ENCODE peak calls at places on chromosomes 6 and 20, in seven cellular contexts. One of them, this sample, is unnamed.

GRCh38 chr20:60352580-60352979 is 394.4 kb downstream of the CDH26 start:
- DNase-seq in H1: no peak
- DNase-seq in K562: no peak
- DNase-seq in SK-N-SH: no peak
- DNase-seq in HepG2: no peak
- DNase-seq in HCT116: no peak
- DNase-seq in GM12878: no peak
- DNase-seq in this sample: no peak

GRCh38 chr20:32445539-32446273 is 87.6 kb downstream of the ASXL1 start:
- DNase-seq in HepG2: no peak
- DNase-seq in K562: no peak
- DNase-seq in SK-N-SH: peak
- DNase-seq in HCT116: no peak
- DNase-seq in H1: no peak
- DNase-seq in GM12878: no peak
- DNase-seq in this sample: no peak

GRCh38 chr20:2109425-2110210 is 8.0 kb downstream of the STK35 start:
- DNase-seq in SK-N-SH: no peak
- DNase-seq in HCT116: no peak
- DNase-seq in K562: no peak
- DNase-seq in GM12878: no peak
- DNase-seq in HepG2: no peak
- DNase-seq in H1: no peak
- DNase-seq in this sample: no peak

GRCh38 chr6:53294095-53294494 is 54.7 kb downstream of the ELOVL5 start:
- DNase-seq in H1: peak
- DNase-seq in SK-N-SH: peak
- DNase-seq in HepG2: peak
- DNase-seq in K562: no peak
- DNase-seq in GM12878: no peak
- DNase-seq in HCT116: peak
- DNase-seq in this sample: no peak

GRCh38 chr20:57322476-57322875 is 7.1 kb upstream of the SPO11 start:
- DNase-seq in HCT116: no peak
- DNase-seq in H1: no peak
- DNase-seq in K562: no peak
- DNase-seq in SK-N-SH: no peak
- DNase-seq in GM12878: no peak
- DNase-seq in HepG2: no peak
- DNase-seq in this sample: no peak

GRCh38 chr6:108166664-108167448 is 1.0 kb downstream of the NR2E1 start:
- DNase-seq in GM12878: no peak
- DNase-seq in HepG2: no peak
- DNase-seq in H1: no peak
- DNase-seq in SK-N-SH: peak
- DNase-seq in HCT116: no peak
- DNase-seq in K562: no peak
- DNase-seq in this sample: no peak

GRCh38 chr6:132817554-132818403 is 3.4 kb downstream of the RPS12 start:
- DNase-seq in K562: no peak
- DNase-seq in HCT116: no peak
- DNase-seq in SK-N-SH: no peak
- DNase-seq in HepG2: peak
- DNase-seq in H1: no peak
- DNase-seq in GM12878: no peak
- DNase-seq in this sample: no peak

GRCh38 chr20:61814726-61815125 is 251.0 kb downstream of the TAF4 start:
- DNase-seq in HepG2: no peak
- DNase-seq in HCT116: no peak
- DNase-seq in SK-N-SH: no peak
- DNase-seq in GM12878: no peak
- DNase-seq in K562: no peak
- DNase-seq in H1: no peak
- DNase-seq in this sample: no peak

GRCh38 chr20:31699801-31700728 is 22.6 kb downstream of the BCL2L1 start:
- DNase-seq in SK-N-SH: no peak
- DNase-seq in GM12878: no peak
- DNase-seq in H1: no peak
- DNase-seq in HepG2: no peak
- DNase-seq in HCT116: no peak
- DNase-seq in K562: no peak
- DNase-seq in this sample: no peak

GRCh38 chr20:14820771-14821170 is 483.4 kb upstream of the FLRT3 start:
- DNase-seq in HepG2: no peak
- DNase-seq in K562: no peak
- DNase-seq in H1: no peak
- DNase-seq in SK-N-SH: no peak
- DNase-seq in HCT116: no peak
- DNase-seq in GM12878: no peak
- DNase-seq in this sample: no peak

GRCh38 chr6:85047818-85048217 is 283.4 kb upstream of the TBX18 start:
- DNase-seq in K562: no peak
- DNase-seq in HCT116: no peak
- DNase-seq in HepG2: no peak
- DNase-seq in H1: no peak
- DNase-seq in SK-N-SH: no peak
- DNase-seq in GM12878: no peak
- DNase-seq in this sample: no peak

GRCh38 chr6:118551063-118551672 is 3.1 kb downstream of the PLN start:
- DNase-seq in HepG2: peak
- DNase-seq in SK-N-SH: peak
- DNase-seq in GM12878: no peak
- DNase-seq in HCT116: peak
- DNase-seq in H1: no peak
- DNase-seq in K562: peak
- DNase-seq in this sample: peak

GRCh38 chr6:157569543-157569942 is 188.6 kb downstream of the ZDHHC14 start:
- DNase-seq in SK-N-SH: no peak
- DNase-seq in GM12878: no peak
- DNase-seq in H1: no peak
- DNase-seq in K562: no peak
- DNase-seq in HepG2: no peak
- DNase-seq in HCT116: no peak
- DNase-seq in this sample: no peak

GRCh38 chr20:23200914-23201313 is 114.8 kb upstream of the CD93 start:
- DNase-seq in HepG2: peak
- DNase-seq in GM12878: no peak
- DNase-seq in H1: peak
- DNase-seq in SK-N-SH: peak
- DNase-seq in HCT116: peak
- DNase-seq in K562: peak
- DNase-seq in this sample: peak

GRCh38 chr6:159809149-159809548 is 9.1 kb downstream of the PNLDC1 start:
- DNase-seq in H1: no peak
- DNase-seq in SK-N-SH: no peak
- DNase-seq in HCT116: no peak
- DNase-seq in HepG2: no peak
- DNase-seq in GM12878: peak
- DNase-seq in K562: no peak
- DNase-seq in this sample: no peak

GRCh38 chr6:46526607-46527006 is 35.4 kb upstream of the RCAN2 start:
- DNase-seq in H1: no peak
- DNase-seq in HepG2: no peak
- DNase-seq in K562: no peak
- DNase-seq in GM12878: no peak
- DNase-seq in HCT116: no peak
- DNase-seq in SK-N-SH: no peak
- DNase-seq in this sample: no peak

GRCh38 chr6:13711384-13711725 is 280 bp downstream of the RANBP9 start:
- DNase-seq in SK-N-SH: no peak
- DNase-seq in HepG2: no peak
- DNase-seq in H1: no peak
- DNase-seq in GM12878: no peak
- DNase-seq in K562: no peak
- DNase-seq in HCT116: no peak
- DNase-seq in this sample: no peak

GRCh38 chr20:57552471-57552870 is 8.4 kb upstream of the PCK1 start:
- DNase-seq in HepG2: no peak
- DNase-seq in HCT116: no peak
- DNase-seq in K562: no peak
- DNase-seq in H1: no peak
- DNase-seq in GM12878: no peak
- DNase-seq in SK-N-SH: no peak
- DNase-seq in this sample: no peak

GRCh38 chr6:111709615-111710398 is 104.1 kb upstream of the TRAF3IP2 start:
- DNase-seq in K562: peak
- DNase-seq in SK-N-SH: peak
- DNase-seq in GM12878: peak
- DNase-seq in H1: no peak
- DNase-seq in HepG2: peak
- DNase-seq in HCT116: peak
- DNase-seq in this sample: peak

GRCh38 chr6:51959744-51960383 is 127.5 kb downstream of the PKHD1 start:
- DNase-seq in GM12878: peak
- DNase-seq in SK-N-SH: peak
- DNase-seq in K562: peak
- DNase-seq in HepG2: peak
- DNase-seq in HCT116: peak
- DNase-seq in H1: peak
- DNase-seq in this sample: peak

GRCh38 chr6:11585426-11586016 is 48.0 kb downstream of the TMEM170B start:
- DNase-seq in HCT116: peak
- DNase-seq in K562: peak
- DNase-seq in H1: no peak
- DNase-seq in HepG2: peak
- DNase-seq in GM12878: peak
- DNase-seq in SK-N-SH: peak
- DNase-seq in this sample: no peak
- TF ChIP-seq JUND in HCT116: no peak
- TF ChIP-seq JUND in K562: no peak
- TF ChIP-seq JUND in H1: no peak
- TF ChIP-seq JUND in HepG2: no peak
- TF ChIP-seq JUND in GM12878: no peak
- TF ChIP-seq JUND in SK-N-SH: no peak
- TF ChIP-seq JUND in this sample: no peak

DNA sequence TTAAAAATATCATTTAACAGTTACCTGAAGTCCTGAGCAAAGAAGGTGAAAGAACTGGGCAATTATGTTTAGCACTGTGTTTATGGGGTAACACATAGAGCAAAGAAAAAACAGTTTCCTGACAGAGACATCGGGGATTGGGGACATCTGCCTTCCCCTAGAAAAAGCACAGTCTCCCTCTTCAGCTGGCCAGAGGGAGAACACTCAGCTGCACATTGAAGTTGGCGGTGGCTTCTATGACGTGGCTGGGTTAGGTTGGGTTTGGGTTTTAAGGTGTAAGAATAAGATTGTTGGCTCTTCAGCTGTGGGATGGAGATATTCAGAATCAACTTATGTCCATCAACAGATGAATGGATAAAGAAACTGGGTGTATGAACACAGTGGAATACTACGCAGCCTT is 124.0 kb upstream of the DTNBP1 start:
- DNase-seq in HCT116: no peak
- DNase-seq in SK-N-SH: no peak
- DNase-seq in H1: no peak
- DNase-seq in GM12878: no peak
- DNase-seq in HepG2: no peak
- DNase-seq in K562: no peak
- DNase-seq in this sample: no peak
- TF ChIP-seq JUND in HCT116: no peak
- TF ChIP-seq JUND in SK-N-SH: no peak
- TF ChIP-seq JUND in H1: no peak
- TF ChIP-seq JUND in GM12878: no peak
- TF ChIP-seq JUND in HepG2: no peak
- TF ChIP-seq JUND in K562: no peak
- TF ChIP-seq JUND in this sample: no peak

GRCh38 chr6:107116923-107117417 is 1.7 kb upstream of the BEND3 start:
- DNase-seq in GM12878: no peak
- DNase-seq in HCT116: no peak
- DNase-seq in HepG2: no peak
- DNase-seq in H1: no peak
- DNase-seq in SK-N-SH: no peak
- DNase-seq in K562: no peak
- DNase-seq in this sample: no peak

GRCh38 chr6:107115695-107116327 is 496 bp upstream of the BEND3 start:
- DNase-seq in HCT116: no peak
- DNase-seq in GM12878: no peak
- DNase-seq in SK-N-SH: peak
- DNase-seq in HepG2: peak
- DNase-seq in K562: peak
- DNase-seq in H1: peak
- DNase-seq in this sample: peak

GRCh38 chr6:107114213-107114871 is 973 bp downstream of the BEND3 start:
- DNase-seq in GM12878: no peak
- DNase-seq in K562: peak
- DNase-seq in HepG2: peak
- DNase-seq in H1: peak
- DNase-seq in HCT116: peak
- DNase-seq in SK-N-SH: peak
- DNase-seq in this sample: peak

GRCh38 chr6:107114872-107115694 is at the start of gene BEND3:
- DNase-seq in K562: peak
- DNase-seq in HepG2: no peak
- DNase-seq in H1: no peak
- DNase-seq in SK-N-SH: peak
- DNase-seq in HCT116: no peak
- DNase-seq in GM12878: no peak
- DNase-seq in this sample: peak

GRCh38 chr6:107116328-107116892 is 1.1 kb upstream of the BEND3 start:
- DNase-seq in H1: peak
- DNase-seq in GM12878: no peak
- DNase-seq in SK-N-SH: peak
- DNase-seq in HepG2: no peak
- DNase-seq in K562: no peak
- DNase-seq in HCT116: no peak
- DNase-seq in this sample: peak
- TF ChIP-seq JUND in H1: peak
- TF ChIP-seq JUND in GM12878: no peak
- TF ChIP-seq JUND in SK-N-SH: no peak
- TF ChIP-seq JUND in HepG2: no peak
- TF ChIP-seq JUND in K562: no peak
- TF ChIP-seq JUND in HCT116: no peak
- TF ChIP-seq JUND in this sample: no peak

DNA sequence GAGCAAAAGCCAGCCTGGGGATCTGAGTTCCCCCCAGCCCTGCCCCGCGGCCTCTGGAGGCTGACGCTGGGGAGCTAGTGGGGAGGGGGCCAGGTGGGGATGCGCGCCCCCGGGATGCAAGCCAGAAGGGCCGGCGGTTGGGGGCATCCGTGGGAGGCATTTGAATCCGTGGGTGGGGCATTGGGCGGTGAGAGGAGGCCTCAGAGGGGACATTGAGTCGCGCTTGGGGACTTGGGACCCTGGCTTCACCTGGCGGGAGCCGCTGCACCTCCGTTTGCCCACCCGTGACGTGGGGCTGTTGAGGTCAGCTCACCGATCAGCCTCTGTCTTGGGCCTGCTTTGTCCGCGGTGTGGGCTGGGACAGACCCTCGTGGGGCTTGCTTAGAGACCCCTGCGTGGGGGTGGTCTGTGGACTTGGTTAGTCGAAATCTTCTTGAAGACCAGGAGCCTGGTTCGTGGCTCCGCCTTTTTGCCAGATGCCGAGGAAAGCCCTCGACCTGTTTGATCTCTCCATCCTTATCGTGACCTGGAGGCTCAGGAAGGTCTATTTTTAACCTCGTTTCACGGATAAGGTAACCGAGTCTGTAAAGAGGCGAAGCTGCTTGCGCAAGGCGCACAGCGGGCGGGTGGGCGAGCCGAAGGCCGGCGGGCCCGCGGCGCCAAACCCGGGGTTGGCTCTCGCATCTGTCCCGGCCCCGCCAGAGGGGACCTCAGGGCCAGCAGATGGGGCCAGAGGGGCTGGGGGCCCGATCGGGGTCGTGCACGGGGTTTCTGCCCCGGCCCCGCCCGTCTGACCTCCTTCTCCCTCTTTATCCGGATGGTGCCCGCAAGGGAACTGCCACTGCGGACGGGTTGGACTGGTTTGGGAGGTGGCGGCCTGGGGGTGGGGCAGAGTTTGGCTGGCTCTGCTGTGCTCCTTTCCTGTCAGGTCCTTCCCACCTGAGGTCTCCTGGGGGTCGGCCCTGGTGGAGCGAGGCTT is 8.3 kb downstream of the FAM110A start:
- DNase-seq in HepG2: no peak
- DNase-seq in K562: no peak
- DNase-seq in H1: peak
- DNase-seq in GM12878: no peak
- DNase-seq in HCT116: no peak
- DNase-seq in SK-N-SH: no peak
- DNase-seq in this sample: peak
- TF ChIP-seq JUND in HepG2: no peak
- TF ChIP-seq JUND in K562: no peak
- TF ChIP-seq JUND in H1: no peak
- TF ChIP-seq JUND in GM12878: no peak
- TF ChIP-seq JUND in HCT116: no peak
- TF ChIP-seq JUND in SK-N-SH: no peak
- TF ChIP-seq JUND in this sample: no peak